ENCODE peak calls at places on chromosomes 16 and 17, in seven cellular contexts. One of them, this sample, is unnamed.

GRCh38 chr16:69131167-69131748 is 1.1 kb downstream of the CHTF8 start:
- DNase-seq in activated T-cell treated with anti-CD3 and anti-CD28 coated beads for 1 hour: no peak
- DNase-seq in EH: peak
- DNase-seq in cardiac muscle cell: peak
- DNase-seq in psoas muscle: no peak
- DNase-seq in fibroblast of the aortic adventitia: no peak
- DNase-seq in smooth muscle cell of the brain vasculature: no peak
- DNase-seq in this sample: no peak

GRCh38 chr17:13024526-13025263 is 6.9 kb upstream of the ELAC2 start:
- DNase-seq in activated T-cell treated with anti-CD3 and anti-CD28 coated beads for 1 hour: peak
- DNase-seq in EH: peak
- DNase-seq in cardiac muscle cell: peak
- DNase-seq in psoas muscle: peak
- DNase-seq in fibroblast of the aortic adventitia: peak
- DNase-seq in smooth muscle cell of the brain vasculature: no peak
- DNase-seq in this sample: peak

GRCh38 chr16:1364510-1364909 is 12.8 kb downstream of the GNPTG start:
- DNase-seq in activated T-cell treated with anti-CD3 and anti-CD28 coated beads for 1 hour: no peak
- DNase-seq in EH: no peak
- DNase-seq in cardiac muscle cell: no peak
- DNase-seq in psoas muscle: peak
- DNase-seq in fibroblast of the aortic adventitia: no peak
- DNase-seq in smooth muscle cell of the brain vasculature: no peak
- DNase-seq in this sample: no peak

GRCh38 chr17:69141802-69142472 is at the start of gene ABCA6:
- DNase-seq in activated T-cell treated with anti-CD3 and anti-CD28 coated beads for 1 hour: no peak
- DNase-seq in EH: peak
- DNase-seq in cardiac muscle cell: peak
- DNase-seq in psoas muscle: no peak
- DNase-seq in fibroblast of the aortic adventitia: peak
- DNase-seq in smooth muscle cell of the brain vasculature: peak
- DNase-seq in this sample: no peak

GRCh38 chr17:19652595-19652994 is 4.0 kb downstream of the ALDH3A2 start:
- DNase-seq in activated T-cell treated with anti-CD3 and anti-CD28 coated beads for 1 hour: no peak
- DNase-seq in EH: no peak
- DNase-seq in cardiac muscle cell: peak
- DNase-seq in psoas muscle: no peak
- DNase-seq in fibroblast of the aortic adventitia: peak
- DNase-seq in smooth muscle cell of the brain vasculature: no peak
- DNase-seq in this sample: no peak

GRCh38 chr17:35486920-35487727 is 38.6 kb upstream of the SLFN13 start:
- DNase-seq in activated T-cell treated with anti-CD3 and anti-CD28 coated beads for 1 hour: peak
- DNase-seq in EH: peak
- DNase-seq in cardiac muscle cell: peak
- DNase-seq in psoas muscle: peak
- DNase-seq in fibroblast of the aortic adventitia: peak
- DNase-seq in smooth muscle cell of the brain vasculature: no peak
- DNase-seq in this sample: no peak

GRCh38 chr17:29177871-29178749 is 2.1 kb downstream of the MYO18A start:
- DNase-seq in activated T-cell treated with anti-CD3 and anti-CD28 coated beads for 1 hour: no peak
- DNase-seq in EH: peak
- DNase-seq in cardiac muscle cell: no peak
- DNase-seq in psoas muscle: no peak
- DNase-seq in fibroblast of the aortic adventitia: no peak
- DNase-seq in smooth muscle cell of the brain vasculature: no peak
- DNase-seq in this sample: no peak

GRCh38 chr17:53630115-53630514 is 192.6 kb upstream of the KIF2B start:
- DNase-seq in activated T-cell treated with anti-CD3 and anti-CD28 coated beads for 1 hour: no peak
- DNase-seq in EH: no peak
- DNase-seq in cardiac muscle cell: no peak
- DNase-seq in psoas muscle: no peak
- DNase-seq in fibroblast of the aortic adventitia: no peak
- DNase-seq in smooth muscle cell of the brain vasculature: no peak
- DNase-seq in this sample: no peak

GRCh38 chr17:61753696-61754095 is 109.6 kb downstream of the BRIP1 start:
- DNase-seq in activated T-cell treated with anti-CD3 and anti-CD28 coated beads for 1 hour: no peak
- DNase-seq in EH: no peak
- DNase-seq in cardiac muscle cell: no peak
- DNase-seq in psoas muscle: no peak
- DNase-seq in fibroblast of the aortic adventitia: no peak
- DNase-seq in smooth muscle cell of the brain vasculature: no peak
- DNase-seq in this sample: no peak

GRCh38 chr17:2745317-2746037 is 4.0 kb downstream of the CCDC92B start:
- DNase-seq in activated T-cell treated with anti-CD3 and anti-CD28 coated beads for 1 hour: no peak
- DNase-seq in EH: no peak
- DNase-seq in cardiac muscle cell: no peak
- DNase-seq in psoas muscle: no peak
- DNase-seq in fibroblast of the aortic adventitia: no peak
- DNase-seq in smooth muscle cell of the brain vasculature: no peak
- DNase-seq in this sample: no peak